ENCODE peak calls at places on chromosomes 2 and 18, in ten cellular contexts. E is A549, N is fibroblast of the aortic adventitia, S is GM06990, H is lower leg skin, C is H7, U is ovary, F is GM12865, Y is left ventricle myocardium inferior, K is aorta. W is an unnamed sample.

GRCh38 chr2:216792222-216793001 is 67.5 kb downstream of the TNP1 start:
- DNase-seq in E (no peak), N (peak), S (no peak), H (peak), C (no peak), U (no peak), F (no peak), Y (peak), K (peak), W (peak)

GRCh38 chr2:120551540-120551939 is 184.1 kb upstream of the GLI2 start:
- DNase-seq in E (no peak), N (no peak), S (no peak), H (no peak), C (no peak), U (no peak), F (peak), Y (no peak), K (no peak), W (peak)

GRCh38 chr2:173457366-173457765 is 102.7 kb downstream of the CDCA7 start:
- DNase-seq in E (no peak), N (no peak), S (no peak), H (no peak), C (peak), U (no peak), F (no peak), Y (no peak), K (no peak), W (no peak)

GRCh38 chr18:61475931-61476330 is 142.7 kb downstream of the CDH20 start:
- DNase-seq in E (no peak), N (no peak), S (no peak), H (no peak), C (no peak), U (no peak), F (no peak), Y (no peak), K (no peak), W (no peak)

GRCh38 chr2:48194641-48195040 is 288.3 kb upstream of the FBXO11 start:
- DNase-seq in E (no peak), N (no peak), S (no peak), H (no peak), C (no peak), U (no peak), F (no peak), Y (no peak), K (no peak), W (no peak)

GRCh38 chr2:230602562-230603230 is 109.9 kb upstream of the CAB39 start:
- DNase-seq in E (no peak), N (no peak), S (peak), H (no peak), C (no peak), U (no peak), F (peak), Y (no peak), K (no peak), W (no peak)

GRCh38 chr2:240644171-240644651 is 18.9 kb downstream of the GPR35 start:
- DNase-seq in E (no peak), N (no peak), S (no peak), H (peak), C (peak), U (no peak), F (no peak), Y (peak), K (no peak), W (no peak)

GRCh38 chr2:19538411-19538963 is 180.1 kb upstream of the OSR1 start:
- DNase-seq in E (peak), N (peak), S (no peak), H (no peak), C (no peak), U (no peak), F (no peak), Y (no peak), K (peak), W (peak)

GRCh38 chr2:200306969-200307811 is 697 bp downstream of the SPATS2L start:
- DNase-seq in E (peak), N (no peak), S (peak), H (peak), C (peak), U (peak), F (peak), Y (peak), K (peak), W (peak)

GRCh38 chr2:135657806-135658582 is 83.7 kb upstream of the UBXN4 start:
- DNase-seq in E (no peak), N (no peak), S (peak), H (no peak), C (no peak), U (no peak), F (no peak), Y (no peak), K (no peak), W (no peak)

GRCh38 chr2:111194835-111195621 is 74.3 kb downstream of the BCL2L11 start:
- DNase-seq in E (peak), N (no peak), S (peak), H (no peak), C (peak), U (no peak), F (peak), Y (no peak), K (no peak), W (peak)

GRCh38 chr2:100554788-100555407 is 7.9 kb upstream of the PDCL3 start:
- DNase-seq in E (no peak), N (no peak), S (no peak), H (no peak), C (no peak), U (no peak), F (no peak), Y (no peak), K (peak), W (no peak)

GRCh38 chr2:231412616-231412963 is 17.1 kb downstream of the B3GNT7 start:
- DNase-seq in E (no peak), N (no peak), S (no peak), H (no peak), C (no peak), U (no peak), F (no peak), Y (no peak), K (no peak), W (no peak)

GRCh38 chr18:69631281-69631680 is 230.6 kb downstream of the DOK6 start:
- DNase-seq in E (no peak), N (peak), S (no peak), H (no peak), C (no peak), U (no peak), F (no peak), Y (no peak), K (no peak), W (no peak)

GRCh38 chr2:30165050-30165520 is 18.3 kb downstream of the YPEL5 start:
- DNase-seq in E (peak), N (peak), S (peak), H (no peak), C (peak), U (no peak), F (peak), Y (no peak), K (no peak), W (peak)

GRCh38 chr2:223465793-223466192 is 136.4 kb downstream of the SCG2 start:
- DNase-seq in E (peak), N (peak), S (no peak), H (peak), C (no peak), U (peak), F (no peak), Y (peak), K (peak), W (peak)

GRCh38 chr2:56191617-56192016 is 7.8 kb downstream of the CCDC85A start:
- DNase-seq in E (peak), N (peak), S (no peak), H (no peak), C (peak), U (no peak), F (peak), Y (no peak), K (no peak), W (peak)

GRCh38 chr2:103008586-103008985 is 246.8 kb downstream of the TMEM182 start:
- DNase-seq in E (peak), N (no peak), S (no peak), H (no peak), C (peak), U (no peak), F (no peak), Y (no peak), K (no peak), W (no peak)

GRCh38 chr2:46876741-46877384 is 38.7 kb downstream of the MCFD2 start:
- DNase-seq in E (peak), N (peak), S (no peak), H (peak), C (peak), U (no peak), F (peak), Y (peak), K (no peak), W (peak)

GRCh38 chr2:144402282-144402681 is 117.6 kb downstream of the ZEB2 start:
- DNase-seq in E (no peak), N (no peak), S (no peak), H (no peak), C (no peak), U (no peak), F (no peak), Y (peak), K (no peak), W (no peak)

GRCh38 chr18:6486313-6486712 is 71.6 kb upstream of the L3MBTL4 start:
- DNase-seq in E (no peak), N (no peak), S (no peak), H (no peak), C (no peak), U (no peak), F (peak), Y (no peak), K (no peak), W (no peak)

GRCh38 chr18:35345460-35345921 is 1.3 kb upstream of the ZNF24 start:
- DNase-seq in E (no peak), N (peak), S (no peak), H (no peak), C (peak), U (no peak), F (peak), Y (no peak), K (no peak), W (peak)

GRCh38 chr2:170739507-170740046 is 24.4 kb downstream of the SP5 start:
- DNase-seq in E (no peak), N (no peak), S (no peak), H (no peak), C (no peak), U (no peak), F (no peak), Y (no peak), K (no peak), W (no peak)

GRCh38 chr2:75705921-75706320 is 4.8 kb downstream of the GCFC2 start:
- DNase-seq in E (no peak), N (peak), S (no peak), H (no peak), C (no peak), U (no peak), F (no peak), Y (no peak), K (no peak), W (peak)

GRCh38 chr2:75710577-75711253 is at the start of gene GCFC2:
- DNase-seq in E (peak), N (peak), S (peak), H (peak), C (peak), U (peak), F (peak), Y (peak), K (peak), W (peak)

GRCh38 chr2:75710220-75710576 is 517 bp downstream of the GCFC2 start:
- DNase-seq in E (no peak), N (peak), S (no peak), H (no peak), C (no peak), U (no peak), F (no peak), Y (no peak), K (no peak), W (no peak)

GRCh38 chr2:75707901-75708300 is 2.8 kb downstream of the GCFC2 start:
- DNase-seq in E (no peak), N (peak), S (no peak), H (no peak), C (no peak), U (no peak), F (no peak), Y (no peak), K (no peak), W (no peak)

GRCh38 chr2:75709297-75709696 is 1.4 kb downstream of the GCFC2 start:
- DNase-seq in E (no peak), N (peak), S (no peak), H (no peak), C (no peak), U (no peak), F (peak), Y (no peak), K (no peak), W (no peak)
- H3K4me3 ChIP-seq in E (peak), N (peak), S (peak), H (no peak), C (peak), U (peak), F (peak), Y (peak), K (no peak), W (peak)

GRCh38 chr2:238060096-238060541 is 682 bp upstream of the SCLY start:
- DNase-seq in E (no peak), N (peak), S (no peak), H (no peak), C (no peak), U (no peak), F (no peak), Y (no peak), K (no peak), W (no peak)
- H3K4me3 ChIP-seq in E (peak), N (peak), S (peak), H (peak), C (peak), U (peak), F (peak), Y (peak), K (peak), W (peak)

GRCh38 chr2:98465456-98466201 is 21.0 kb downstream of the INPP4A start:
- DNase-seq in E (no peak), N (peak), S (peak), H (peak), C (no peak), U (peak), F (peak), Y (peak), K (peak), W (peak)
- H3K4me3 ChIP-seq in E (no peak), N (no peak), S (peak), H (no peak), C (no peak), U (no peak), F (peak), Y (peak), K (no peak), W (no peak)

GRCh38 chr2:134144651-134145050 is 109.2 kb upstream of the MGAT5 start:
- DNase-seq in E (no peak), N (no peak), S (no peak), H (no peak), C (no peak), U (no peak), F (no peak), Y (no peak), K (no peak), W (no peak)
- H3K4me3 ChIP-seq in E (no peak), N (no peak), S (no peak), H (no peak), C (no peak), U (no peak), F (no peak), Y (no peak), K (no peak), W (no peak)

GRCh38 chr2:77232909-77233308 is 289.3 kb downstream of the LRRTM4 start:
- DNase-seq in E (no peak), N (no peak), S (no peak), H (no peak), C (no peak), U (no peak), F (no peak), Y (no peak), K (no peak), W (no peak)
- H3K4me3 ChIP-seq in E (no peak), N (no peak), S (no peak), H (no peak), C (no peak), U (no peak), F (no peak), Y (no peak), K (no peak), W (no peak)

GRCh38 chr2:148817210-148817708 is 57.8 kb upstream of the KIF5C start:
- DNase-seq in E (no peak), N (peak), S (no peak), H (no peak), C (no peak), U (no peak), F (no peak), Y (no peak), K (no peak), W (peak)
- H3K4me3 ChIP-seq in E (no peak), N (peak), S (peak), H (no peak), C (no peak), U (no peak), F (no peak), Y (peak), K (no peak), W (peak)

GRCh38 chr2:219002395-219003266 is 9.4 kb upstream of the CRYBA2 start:
- DNase-seq in E (peak), N (no peak), S (no peak), H (no peak), C (peak), U (no peak), F (peak), Y (no peak), K (no peak), W (peak)
- H3K4me3 ChIP-seq in E (peak), N (no peak), S (no peak), H (no peak), C (peak), U (no peak), F (no peak), Y (peak), K (no peak), W (no peak)

GRCh38 chr2:222196159-222196558 is 102.6 kb downstream of the PAX3 start:
- DNase-seq in E (no peak), N (no peak), S (no peak), H (no peak), C (no peak), U (no peak), F (no peak), Y (no peak), K (no peak), W (no peak)
- H3K4me3 ChIP-seq in E (no peak), N (no peak), S (no peak), H (no peak), C (no peak), U (no peak), F (no peak), Y (no peak), K (no peak), W (no peak)

GRCh38 chr2:133568172-133568571 is at the start of gene NCKAP5:
- DNase-seq in E (peak), N (peak), S (no peak), H (no peak), C (no peak), U (no peak), F (no peak), Y (no peak), K (no peak), W (peak)

GRCh38 chr2:133568598-133568997 is 335 bp upstream of the NCKAP5 start:
- DNase-seq in E (no peak), N (no peak), S (no peak), H (no peak), C (no peak), U (no peak), F (no peak), Y (no peak), K (no peak), W (no peak)

GRCh38 chr2:133571249-133571648 is 3.0 kb upstream of the NCKAP5 start:
- DNase-seq in E (no peak), N (no peak), S (no peak), H (no peak), C (peak), U (no peak), F (no peak), Y (no peak), K (no peak), W (no peak)

GRCh38 chr2:133569416-133569815 is 1.2 kb upstream of the NCKAP5 start:
- DNase-seq in E (no peak), N (no peak), S (no peak), H (no peak), C (no peak), U (no peak), F (no peak), Y (no peak), K (no peak), W (no peak)

DNA sequence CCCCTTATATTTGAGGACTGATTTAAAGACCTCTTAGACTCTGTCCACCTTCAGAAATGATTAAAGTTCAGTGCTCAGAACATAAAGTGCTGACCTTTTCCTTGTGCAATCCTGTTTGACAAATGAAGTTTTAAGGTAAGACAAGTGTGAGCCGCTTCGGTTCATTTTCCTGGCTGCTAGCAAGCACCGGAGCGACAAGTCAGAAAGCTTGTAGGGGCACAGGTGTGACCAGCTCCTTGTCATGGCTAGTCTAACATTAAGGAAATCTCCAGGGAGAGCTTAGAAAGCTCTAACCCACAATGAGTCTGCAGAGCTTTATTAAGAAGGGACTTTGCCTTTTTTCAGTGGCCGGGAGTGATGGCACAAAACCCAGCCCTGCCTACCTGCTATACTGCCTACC is 2.3 kb upstream of the NCKAP5 start:
- DNase-seq in E (no peak), N (no peak), S (no peak), H (no peak), C (no peak), U (no peak), F (no peak), Y (no peak), K (no peak), W (no peak)
- H3K4me3 ChIP-seq in E (no peak), N (no peak), S (no peak), H (no peak), C (no peak), U (no peak), F (no peak), Y (no peak), K (no peak), W (no peak)

GRCh38 chr2:23381084-23381483 is 3.9 kb upstream of the KLHL29 start:
- DNase-seq in E (peak), N (peak), S (no peak), H (peak), C (no peak), U (no peak), F (peak), Y (no peak), K (peak), W (peak)
- H3K4me3 ChIP-seq in E (no peak), N (no peak), S (peak), H (no peak), C (no peak), U (no peak), F (no peak), Y (no peak), K (no peak), W (no peak)